ENCODE peak calls at places on chromosome 1, in six cellular contexts. H, Y, P, O, S and M are unnamed samples.

GRCh38 chr1:201766117-201766863 is 62.7 kb upstream of the IPO9 start:
- DNase-seq in H (no peak), Y (no peak), P (peak; percentile 60), O (no peak), S (no peak), M (no peak)

GRCh38 chr1:11725616-11726015 is 10.3 kb upstream of the AGTRAP start:
- DNase-seq in H (peak; percentile 44), Y (no peak), P (no peak), O (no peak), S (no peak), M (no peak)

GRCh38 chr1:101235696-101236545 is 898 bp upstream of the S1PR1 start:
- DNase-seq in H (peak; percentile 69), Y (peak; percentile 43), P (peak; percentile 76), O (no peak), S (peak; percentile 52), M (no peak)

GRCh38 chr1:39275836-39276507 is 71.5 kb downstream of the MACF1 start:
- DNase-seq in H (no peak), Y (no peak), P (no peak), O (no peak), S (no peak), M (no peak)

GRCh38 chr1:26352338-26352679 is 1.6 kb downstream of the CRYBG2 start:
- DNase-seq in H (no peak), Y (no peak), P (no peak), O (no peak), S (no peak), M (no peak)

GRCh38 chr1:223248787-223249175 is 105.7 kb upstream of the TLR5 start:
- DNase-seq in H (no peak), Y (peak; percentile 40), P (no peak), O (peak; percentile 48), S (peak; percentile 11), M (no peak)

GRCh38 chr1:184854456-184855180 is 100.0 kb upstream of the EDEM3 start:
- DNase-seq in H (no peak), Y (no peak), P (no peak), O (peak; percentile 40), S (no peak), M (no peak)

GRCh38 chr1:212749924-212750535 is 41.5 kb downstream of the NSL1 start:
- DNase-seq in H (peak; percentile 43), Y (no peak), P (no peak), O (peak; percentile 33), S (no peak), M (peak; percentile 88)

GRCh38 chr1:232423591-232423990 is 206.3 kb downstream of the SIPA1L2 start:
- DNase-seq in H (no peak), Y (no peak), P (no peak), O (no peak), S (no peak), M (no peak)

GRCh38 chr1:1402081-1402900 is 3.2 kb upstream of the CCNL2 start:
- DNase-seq in H (peak; percentile 85), Y (no peak), P (peak; percentile 58), O (no peak), S (no peak), M (peak; percentile 41)

GRCh38 chr1:23613191-23614126 is 54.2 kb upstream of the ID3 start:
- DNase-seq in H (no peak), Y (peak; percentile 49), P (no peak), O (no peak), S (peak; percentile 29), M (no peak)

GRCh38 chr1:17244826-17245740 is 3.8 kb upstream of the PADI3 start:
- DNase-seq in H (peak; percentile 57), Y (no peak), P (no peak), O (no peak), S (no peak), M (no peak)

GRCh38 chr1:108865316-108865910 is 8.5 kb upstream of the AKNAD1 start:
- DNase-seq in H (peak; percentile 8), Y (no peak), P (no peak), O (no peak), S (no peak), M (no peak)

GRCh38 chr1:41515131-41515678 is 30.7 kb upstream of the EDN2 start:
- DNase-seq in H (peak; percentile 73), Y (no peak), P (no peak), O (no peak), S (no peak), M (peak; percentile 89)

GRCh38 chr1:11860083-11860482 is 1.3 kb upstream of the NPPB start:
- DNase-seq in H (no peak), Y (no peak), P (no peak), O (no peak), S (no peak), M (no peak)

GRCh38 chr1:202589190-202589680 is 121.0 kb downstream of the SYT2 start:
- DNase-seq in H (peak; percentile 98), Y (no peak), P (peak; percentile 92), O (no peak), S (no peak), M (peak; percentile 19)

GRCh38 chr1:51567653-51568052 is 48.6 kb upstream of the EPS15 start:
- DNase-seq in H (no peak), Y (no peak), P (no peak), O (no peak), S (no peak), M (no peak)

GRCh38 chr1:61241864-61242472 is 159.6 kb downstream of the NFIA start:
- DNase-seq in H (no peak), Y (no peak), P (no peak), O (no peak), S (no peak), M (no peak)

GRCh38 chr1:166918618-166919017 is 42.6 kb upstream of the TADA1 start:
- DNase-seq in H (no peak), Y (no peak), P (no peak), O (no peak), S (no peak), M (no peak)

GRCh38 chr1:178134061-178134460 is 40.2 kb downstream of the RASAL2 start:
- DNase-seq in H (no peak), Y (no peak), P (no peak), O (no peak), S (no peak), M (peak; percentile 21)

GRCh38 chr1:56490619-56491018 is 88.7 kb downstream of the PLPP3 start:
- DNase-seq in H (no peak), Y (no peak), P (no peak), O (no peak), S (no peak), M (no peak)

GRCh38 chr1:8671313-8671917 is 146.0 kb downstream of the RERE start:
- DNase-seq in H (peak; percentile 27), Y (no peak), P (no peak), O (no peak), S (no peak), M (peak; percentile 70)

GRCh38 chr1:218971166-218971565 is 202.5 kb upstream of the LYPLAL1 start:
- DNase-seq in H (no peak), Y (no peak), P (no peak), O (no peak), S (no peak), M (no peak)

GRCh38 chr1:225889743-225890142 is 797 bp upstream of the LEFTY1 start:
- DNase-seq in H (no peak), Y (no peak), P (no peak), O (no peak), S (no peak), M (no peak)

GRCh38 chr1:2344744-2345296 is 46.5 kb downstream of the MORN1 start:
- DNase-seq in H (no peak), Y (no peak), P (peak; percentile 25), O (no peak), S (no peak), M (no peak)

GRCh38 chr1:198519639-198520501 is 20.6 kb downstream of the ATP6V1G3 start:
- DNase-seq in H (no peak), Y (no peak), P (no peak), O (no peak), S (no peak), M (no peak)

GRCh38 chr1:17831619-17832018 is 76.5 kb downstream of the ACTL8 start:
- DNase-seq in H (peak; percentile 76), Y (no peak), P (no peak), O (no peak), S (no peak), M (peak; percentile 36)

GRCh38 chr1:58249729-58250586 is 296.6 kb downstream of the OMA1 start:
- DNase-seq in H (peak; percentile 79), Y (no peak), P (peak; percentile 51), O (no peak), S (no peak), M (no peak)